ENCODE peak calls at places on chromosomes 6 and 20, in five cellular contexts. Y, A, O, M and U are unnamed samples.
A peak's percentile ranks its signal among the peaks of the same experiment; 100 is the strongest.

GRCh38 chr20:444862-445426 is 17.4 kb downstream of the TBC1D20 start:
- DNase-seq in Y (peak; percentile 34), A (no peak), O (no peak), M (no peak), U (no peak)

GRCh38 chr6:81751388-81752083 is 945 bp downstream of the TENT5A start:
- DNase-seq in Y (peak; percentile 59), A (peak; percentile 55), O (no peak), M (peak; percentile 54), U (no peak)

GRCh38 chr6:145313041-145313855 is 422.1 kb downstream of the EPM2A start:
- DNase-seq in Y (no peak), A (no peak), O (no peak), M (no peak), U (no peak)

GRCh38 chr6:131164506-131164905 is 29.2 kb downstream of the AKAP7 start:
- DNase-seq in Y (peak; percentile 33), A (no peak), O (no peak), M (no peak), U (no peak)

GRCh38 chr6:33820243-33820642 is 16.4 kb upstream of the MLN start:
- DNase-seq in Y (no peak), A (no peak), O (no peak), M (no peak), U (no peak)

GRCh38 chr6:137313928-137314855 is 95.0 kb upstream of the IFNGR1 start:
- DNase-seq in Y (peak; percentile 86), A (peak; percentile 66), O (peak; percentile 56), M (peak; percentile 86), U (peak; percentile 53)

GRCh38 chr20:58718729-58719128 is 26.1 kb downstream of the NPEPL1 start:
- DNase-seq in Y (no peak), A (no peak), O (no peak), M (no peak), U (no peak)

GRCh38 chr20:48725589-48725991 is 102.2 kb downstream of the PREX1 start:
- DNase-seq in Y (peak; percentile 72), A (no peak), O (no peak), M (no peak), U (no peak)

GRCh38 chr6:2714359-2714895 is 36.3 kb downstream of the MYLK4 start:
- DNase-seq in Y (peak; percentile 91), A (no peak), O (no peak), M (peak; percentile 28), U (no peak)